ENCODE peak calls at places on chromosome 1, in four cellular contexts. Y is WTC11, A is esophagus squamous epithelium, N is PC-9. D is an unnamed sample.

GRCh38 chr1:156444407-156445001 is 56.1 kb downstream of the MEF2D start:
- DNase-seq in A (no peak), N (peak; percentile 41), Y (peak; percentile 72), D (peak; percentile 51)

GRCh38 chr1:27934818-27935549 is at the start of gene SMPDL3B:
- DNase-seq in A (no peak), N (peak; percentile 73), Y (peak; percentile 87), D (no peak)

GRCh38 chr1:209403921-209404320 is 179.6 kb upstream of the CAMK1G start:
- DNase-seq in A (no peak), Y (no peak), N (peak; percentile 95), D (no peak)

GRCh38 chr1:67760030-67760821 is 73.0 kb downstream of the GNG12 start:
- DNase-seq in Y (peak; percentile 60), N (peak; percentile 71), A (no peak), D (peak; percentile 72)

GRCh38 chr1:18100493-18101063 is 7.0 kb upstream of the IGSF21 start:
- DNase-seq in Y (peak; percentile 77), A (no peak), N (no peak), D (peak; percentile 73)

GRCh38 chr1:53740621-53741105 is 1.7 kb upstream of the GLIS1 start:
- DNase-seq in N (no peak), A (no peak), Y (no peak), D (no peak)

GRCh38 chr1:72526926-72527325 is 244.6 kb upstream of the NEGR1 start:
- DNase-seq in A (no peak), N (no peak), Y (no peak), D (no peak)

GRCh38 chr1:210446479-210446878 is 117.8 kb downstream of the HHAT start:
- DNase-seq in A (no peak), N (no peak), Y (no peak), D (no peak)

GRCh38 chr1:212270564-212270963 is 14.6 kb upstream of the PPP2R5A start:
- DNase-seq in N (no peak), A (no peak), Y (no peak), D (no peak)

GRCh38 chr1:109630081-109630880 is 10.6 kb downstream of the AMPD2 start:
- DNase-seq in A (no peak), N (peak; percentile 30), Y (peak; percentile 67), D (no peak)

GRCh38 chr1:217274927-217275616 is 355.8 kb downstream of the GPATCH2 start:
- DNase-seq in A (no peak), Y (no peak), N (no peak), D (no peak)

GRCh38 chr1:90139837-90140236 is 144.9 kb downstream of the ZNF326 start:
- DNase-seq in N (no peak), Y (no peak), A (no peak), D (no peak)

GRCh38 chr1:211352985-211353515 is 26.4 kb downstream of the TRAF5 start:
- DNase-seq in A (peak; percentile 2), Y (peak; percentile 66), N (no peak), D (peak; percentile 36)

GRCh38 chr1:33460947-33461629 is 11.4 kb upstream of the ZSCAN20 start:
- DNase-seq in N (no peak), A (no peak), Y (no peak), D (no peak)

GRCh38 chr1:94063379-94063778 is 57.6 kb downstream of the ABCA4 start:
- DNase-seq in A (no peak), N (no peak), Y (no peak), D (no peak)

GRCh38 chr1:33502726-33503125 is 30.3 kb downstream of the ZSCAN20 start:
- DNase-seq in Y (no peak), N (no peak), A (no peak), D (no peak)

GRCh38 chr1:223683586-223684487 is 18.3 kb upstream of the CAPN8 start:
- DNase-seq in N (peak; percentile 58), A (no peak), Y (peak; percentile 77), D (peak; percentile 75)

GRCh38 chr1:157995575-157996169 is 2.2 kb downstream of the KIRREL1 start:
- DNase-seq in N (no peak), A (no peak), Y (no peak), D (no peak)

GRCh38 chr1:168636642-168637111 is 60.3 kb downstream of the XCL1 start:
- DNase-seq in A (no peak), Y (no peak), N (peak; percentile 83), D (no peak)

GRCh38 chr1:245298781-245299180 is 144.0 kb downstream of the KIF26B start:
- DNase-seq in A (no peak), N (no peak), Y (no peak), D (no peak)

GRCh38 chr1:53341521-53341895 is 13.6 kb upstream of the LRP8 start:
- DNase-seq in N (no peak), A (no peak), Y (no peak), D (no peak)

GRCh38 chr1:204503122-204503912 is 8.7 kb upstream of the PIK3C2B start:
- DNase-seq in Y (no peak), N (peak; percentile 68), A (no peak), D (no peak)

GRCh38 chr1:204506091-204506968 is 9.9 kb upstream of the MDM4 start:
- DNase-seq in N (peak; percentile 89), A (no peak), Y (peak; percentile 72), D (peak; percentile 70)

GRCh38 chr1:204505674-204506073 is 10.5 kb upstream of the MDM4 start:
- DNase-seq in Y (no peak), A (no peak), N (no peak), D (no peak)

GRCh38 chr1:204506969-204507316 is 9.3 kb upstream of the MDM4 start:
- DNase-seq in A (no peak), Y (peak; percentile 84), N (peak; percentile 87), D (peak; percentile 73)

GRCh38 chr1:204503913-204504519 is 9.4 kb upstream of the PIK3C2B start:
- DNase-seq in A (no peak), N (no peak), Y (no peak), D (no peak)
- TF ChIP-seq CTCF in A (no peak), N (no peak), Y (no peak), D (no peak)

GRCh38 chr1:201214461-201214860 is 23.8 kb downstream of the IGFN1 start:
- DNase-seq in Y (peak; percentile 37), A (no peak), N (no peak), D (no peak)
- TF ChIP-seq CTCF in Y (no peak), A (no peak), N (no peak), D (no peak)

DNA sequence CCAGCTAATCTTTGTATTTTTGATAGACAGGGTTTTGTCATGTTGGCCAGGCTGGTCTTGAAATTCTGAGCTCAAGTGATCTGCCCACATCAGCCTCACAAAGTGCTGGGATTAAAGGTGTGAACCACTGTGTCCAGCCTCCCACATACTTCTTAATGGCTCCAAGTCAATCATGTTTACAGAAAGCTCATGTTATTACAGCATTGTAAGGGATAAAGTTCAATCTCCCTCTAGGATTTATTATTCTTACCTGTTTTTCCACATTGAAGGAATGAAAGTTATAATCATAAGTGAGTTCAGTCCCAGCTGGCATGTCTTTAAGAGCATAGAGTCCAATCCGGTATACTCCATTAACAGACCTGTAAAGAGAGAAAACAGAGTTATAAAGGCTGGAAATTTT is 39.4 kb downstream of the RUSC1 start:
- DNase-seq in Y (no peak), A (no peak), N (no peak), D (no peak)
- TF ChIP-seq CTCF in Y (no peak), A (no peak), N (no peak), D (no peak)

GRCh38 chr1:159835862-159836518 is 9.3 kb downstream of the SLAMF8 start:
- DNase-seq in A (no peak), N (no peak), Y (no peak), D (no peak)
- TF ChIP-seq CTCF in A (no peak), N (no peak), Y (no peak), D (no peak)

DNA sequence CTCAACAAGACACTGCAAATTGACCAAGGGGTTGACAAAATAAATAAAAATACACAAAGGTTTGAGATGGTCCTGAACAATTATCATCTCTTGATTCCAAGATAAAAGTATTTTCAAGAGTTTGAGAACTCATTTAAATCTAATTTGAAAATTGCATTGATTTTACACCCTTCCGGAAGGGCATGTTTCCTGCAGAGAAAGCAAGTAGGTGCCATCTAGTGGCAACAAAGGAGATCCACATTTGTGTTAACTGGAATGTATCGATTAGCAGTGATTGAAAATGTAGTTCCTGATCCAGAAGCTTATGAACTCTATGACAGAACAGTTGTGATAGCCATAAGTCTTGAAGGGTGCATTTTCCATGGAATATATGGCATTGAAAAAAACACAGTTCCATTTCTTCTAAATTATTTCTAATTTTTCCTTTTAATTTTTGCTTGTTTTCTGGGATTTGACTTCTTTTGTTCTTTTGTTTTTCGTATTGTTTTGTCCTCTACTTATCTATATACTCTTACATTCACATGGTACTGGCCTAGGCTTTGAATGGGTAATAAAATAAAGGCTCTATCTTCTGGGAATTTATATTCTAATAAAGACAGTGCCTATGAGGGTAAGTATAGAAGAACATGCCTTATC is 143.7 kb downstream of the DNM3 start:
- DNase-seq in A (no peak), Y (no peak), N (peak; percentile 38), D (no peak)
- TF ChIP-seq CTCF in A (peak; percentile 64), Y (peak; percentile 61), N (peak; percentile 82), D (peak; percentile 69)

GRCh38 chr1:43238104-43238503 is 31.7 kb upstream of the TMEM125 start:
- DNase-seq in N (peak; percentile 47), Y (peak; percentile 79), A (no peak), D (peak; percentile 76)
- TF ChIP-seq CTCF in N (peak; percentile 84), Y (peak; percentile 50), A (peak; percentile 64), D (peak; percentile 54)

GRCh38 chr1:22053018-22053860 is 730 bp downstream of the CDC42 start:
- DNase-seq in Y (peak; percentile 58), N (no peak), A (no peak), D (peak; percentile 80)
- TF ChIP-seq CTCF in Y (no peak), N (no peak), A (no peak), D (no peak)

D was measured in glutamatergic neuron.